ENCODE peak calls at places on chromosomes 3 and 15, in ten cellular contexts. Z, P, B, F, H, A, R, X, W and I are unnamed samples.

GRCh38 chr3:20240154-20240883 is 54.3 kb upstream of the SGO1 start:
- DNase-seq in R (no peak), X (no peak), Z (no peak), A (no peak), P (no peak), F (no peak), B (no peak), H (no peak), W (no peak), I (no peak)

GRCh38 chr3:186024210-186024609 is 84.7 kb downstream of the ETV5 start:
- DNase-seq in A (no peak), H (peak; percentile 33), F (peak; percentile 27), P (no peak), R (no peak), X (no peak), B (no peak), Z (no peak), W (peak; percentile 74), I (no peak)

GRCh38 chr3:9703736-9704342 is at the start of gene CPNE9:
- DNase-seq in B (no peak), X (no peak), R (no peak), H (no peak), F (no peak), Z (peak; percentile 51), P (no peak), W (no peak), A (no peak), I (no peak)

GRCh38 chr3:27805282-27805681 is 83.2 kb upstream of the EOMES start:
- DNase-seq in W (no peak), Z (no peak), P (no peak), F (no peak), B (no peak), H (no peak), R (no peak), A (no peak), X (no peak), I (no peak)

GRCh38 chr3:113606539-113607218 is 74.3 kb downstream of the SIDT1 start:
- DNase-seq in F (no peak), A (no peak), Z (peak; percentile 62), B (no peak), W (no peak), P (no peak), X (no peak), R (no peak), H (no peak), I (peak; percentile 77)

GRCh38 chr3:141642215-141642614 is 95.9 kb upstream of the RNF7 start:
- DNase-seq in P (no peak), F (no peak), H (no peak), B (no peak), X (no peak), A (no peak), W (no peak), Z (no peak), R (no peak), I (no peak)

GRCh38 chr15:31062310-31062964 is 39.1 kb downstream of the TRPM1 start:
- DNase-seq in A (no peak), P (no peak), H (no peak), F (no peak), Z (no peak), R (no peak), W (no peak), X (peak; percentile 22), B (no peak), I (no peak)

GRCh38 chr3:133394561-133395311 is 5.1 kb upstream of the BFSP2 start:
- DNase-seq in H (no peak), W (no peak), A (no peak), B (no peak), R (no peak), Z (no peak), F (no peak), P (peak; percentile 34), X (peak; percentile 12), I (no peak)

GRCh38 chr3:177195242-177195940 is 1.9 kb downstream of the TBL1XR1 start:
- DNase-seq in B (peak; percentile 23), P (no peak), Z (no peak), F (no peak), H (no peak), X (peak; percentile 53), W (no peak), A (no peak), R (peak; percentile 50), I (no peak)
- TF ChIP-seq POLR2A in B (no peak), P (no peak), Z (no peak), F (no peak), H (no peak), X (no peak), W (no peak), A (no peak), R (no peak), I (no peak)

DNA sequence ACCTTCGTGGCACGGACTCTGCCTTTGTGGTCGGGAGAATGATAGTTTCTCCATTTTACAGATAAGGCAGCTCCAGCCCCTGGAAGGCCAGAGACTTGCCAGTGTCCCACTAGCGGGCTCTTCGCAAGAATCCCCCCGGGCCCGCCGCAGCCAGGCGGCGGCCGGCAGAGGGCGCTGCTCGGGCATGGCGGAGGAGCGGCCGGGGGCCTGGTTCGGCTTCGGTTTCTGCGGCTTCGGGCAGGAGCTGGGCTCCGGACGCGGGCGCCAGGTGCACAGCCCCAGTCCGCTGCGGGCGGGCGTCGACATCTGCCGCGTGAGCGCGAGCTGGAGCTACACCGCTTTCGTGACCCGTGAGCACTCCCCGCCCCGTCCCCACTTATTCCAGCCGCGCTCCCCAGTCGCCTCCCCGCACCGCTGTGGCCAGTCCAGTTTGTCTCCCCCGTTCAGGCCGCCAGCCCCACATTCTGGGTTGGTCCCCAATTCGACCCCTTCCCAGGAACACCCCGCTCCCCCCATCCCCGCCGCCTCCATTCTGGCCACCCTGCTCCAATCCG is 1.9 kb downstream of the RCCD1 start:
- DNase-seq in A (peak; percentile 71), Z (peak; percentile 90), R (peak; percentile 83), F (peak; percentile 49), B (peak; percentile 97), H (peak; percentile 76), W (peak; percentile 87), P (peak; percentile 70), X (peak; percentile 79), I (peak; percentile 84)
- TF ChIP-seq POLR2A in A (no peak), Z (no peak), R (no peak), F (no peak), B (no peak), H (no peak), W (no peak), P (peak; percentile 46), X (peak; percentile 13), I (no peak)

GRCh38 chr15:38252481-38253311 is at the start of gene SPRED1:
- DNase-seq in W (peak; percentile 90), X (peak; percentile 69), A (peak; percentile 86), R (peak; percentile 47), Z (peak; percentile 32), P (peak; percentile 48), B (no peak), F (peak; percentile 63), H (peak; percentile 44), I (peak; percentile 80)

GRCh38 chr15:38255690-38256089 is 3.1 kb downstream of the SPRED1 start:
- DNase-seq in F (no peak), B (no peak), P (no peak), A (no peak), Z (no peak), H (no peak), X (no peak), R (peak; percentile 8), W (no peak), I (no peak)

GRCh38 chr15:38253448-38253847 is 812 bp downstream of the SPRED1 start:
- DNase-seq in R (peak; percentile 54), F (no peak), Z (no peak), W (no peak), P (peak; percentile 75), X (peak; percentile 41), B (no peak), H (no peak), A (no peak), I (no peak)

GRCh38 chr15:38254065-38254883 is 1.6 kb downstream of the SPRED1 start:
- DNase-seq in P (peak; percentile 68), F (peak; percentile 57), B (peak; percentile 31), W (peak; percentile 68), A (peak; percentile 39), H (peak; percentile 60), R (peak; percentile 90), Z (no peak), X (peak; percentile 75), I (peak; percentile 84)

DNA sequence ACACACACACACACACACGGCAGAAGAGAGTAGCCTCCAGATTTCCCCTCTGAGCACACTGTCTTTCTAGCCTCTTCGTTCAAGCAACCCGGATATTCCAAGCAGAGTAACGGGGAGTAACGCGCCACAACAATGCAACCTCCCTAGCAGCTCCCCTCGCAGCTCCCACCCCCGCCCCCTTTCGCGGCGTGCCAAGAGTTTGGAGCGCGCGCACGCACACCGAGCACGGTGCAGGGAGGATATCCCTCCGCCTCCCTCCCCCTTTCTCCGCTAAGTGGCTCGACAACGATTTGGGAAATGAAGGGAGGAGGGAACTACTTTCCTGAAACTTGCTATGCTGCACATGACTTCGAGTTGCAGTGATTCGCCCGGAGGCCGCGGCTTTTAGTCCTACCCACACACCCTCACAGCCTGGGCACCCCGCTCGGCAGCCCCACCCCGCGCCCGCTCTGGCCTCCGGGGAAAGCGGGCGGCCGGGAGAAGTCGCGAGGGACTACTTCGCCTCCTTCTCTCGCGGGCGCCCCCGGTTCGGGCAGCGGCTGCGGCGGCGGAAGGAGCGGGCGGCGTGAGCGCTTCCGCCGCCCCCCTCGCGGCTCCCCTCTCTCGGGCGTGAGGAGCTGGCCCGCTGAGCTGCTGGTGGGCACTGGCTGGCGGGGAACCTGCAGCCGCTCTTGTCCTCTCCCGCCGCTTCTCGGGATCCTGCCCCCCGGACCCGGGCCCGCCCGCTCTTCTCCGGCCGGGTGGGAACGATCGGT is 733 bp upstream of the SPRED1 start:
- DNase-seq in A (peak; percentile 93), B (peak; percentile 41), P (peak; percentile 99), F (peak; percentile 86), Z (peak; percentile 37), R (peak; percentile 94), W (peak; percentile 95), H (peak; percentile 85), X (peak; percentile 95), I (peak; percentile 88)
- TF ChIP-seq POLR2A in A (no peak), B (peak; percentile 50), P (peak; percentile 83), F (no peak), Z (no peak), R (peak; percentile 34), W (peak; percentile 43), H (peak; percentile 59), X (no peak), I (peak; percentile 55)

GRCh38 chr15:60914360-60914759 is 314.7 kb downstream of the RORA start:
- DNase-seq in R (no peak), Z (no peak), P (no peak), F (no peak), A (no peak), W (no peak), X (peak; percentile 8), B (no peak), H (no peak), I (no peak)

GRCh38 chr15:60910202-60910601 is 318.9 kb downstream of the RORA start:
- DNase-seq in F (no peak), W (no peak), X (no peak), H (no peak), P (no peak), B (no peak), A (no peak), R (no peak), Z (no peak), I (no peak)

GRCh38 chr15:60913901-60914300 is 315.2 kb downstream of the RORA start:
- DNase-seq in R (no peak), H (no peak), A (no peak), W (no peak), Z (no peak), P (no peak), X (peak; percentile 81), F (no peak), B (no peak), I (no peak)

GRCh38 chr15:60916032-60916673 is 312.9 kb downstream of the RORA start:
- DNase-seq in Z (no peak), R (no peak), P (no peak), W (no peak), X (no peak), H (no peak), B (no peak), A (no peak), F (no peak), I (no peak)

GRCh38 chr15:60912984-60913697 is 316.0 kb downstream of the RORA start:
- DNase-seq in A (no peak), B (no peak), P (no peak), Z (no peak), F (peak; percentile 35), X (peak; percentile 20), W (no peak), H (no peak), R (no peak), I (no peak)
- TF ChIP-seq POLR2A in A (no peak), B (no peak), P (no peak), Z (no peak), F (no peak), X (no peak), W (no peak), H (no peak), R (no peak), I (no peak)